ENCODE peak calls at places on chromosomes 6 and 20, in four cellular contexts. Q is A549, X is heart right ventricle, P is tibial artery. W is an unnamed sample.

GRCh38 chr20:46367967-46368901 is 38.2 kb downstream of the ELMO2 start:
- DNase-seq in P (no peak), X (no peak), Q (no peak), W (no peak)

GRCh38 chr20:50886184-50886790 is 45.0 kb downstream of the ADNP start:
- DNase-seq in X (no peak), Q (no peak), P (peak; percentile 4), W (no peak)

GRCh38 chr6:146027586-146028249 is 1.1 kb upstream of the GRM1 start:
- DNase-seq in Q (no peak), P (no peak), X (no peak), W (no peak)

GRCh38 chr20:41956316-41957050 is 338.3 kb upstream of the CHD6 start:
- DNase-seq in X (no peak), Q (no peak), P (no peak), W (no peak)

GRCh38 chr20:1646975-1647431 is 10.6 kb downstream of the SIRPG start:
- DNase-seq in X (no peak), Q (no peak), P (no peak), W (no peak)

GRCh38 chr6:80165143-80165542 is 58.7 kb downstream of the BCKDHB start:
- DNase-seq in P (no peak), Q (no peak), X (no peak), W (no peak)

GRCh38 chr6:11532097-11532496 is 5.5 kb upstream of the TMEM170B start:
- DNase-seq in X (no peak), Q (no peak), P (no peak), W (no peak)

GRCh38 chr6:131756039-131756438 is 45.2 kb upstream of the CTAGE9 start:
- DNase-seq in X (no peak), Q (no peak), P (no peak), W (no peak)

GRCh38 chr6:53311586-53311935 is 37.2 kb downstream of the ELOVL5 start:
- DNase-seq in Q (no peak), P (no peak), X (no peak), W (no peak)

GRCh38 chr6:19024737-19025136 is 637.6 kb downstream of the RNF144B start:
- DNase-seq in P (no peak), Q (peak; percentile 0), X (no peak), W (no peak)

GRCh38 chr6:128599036-128599435 is 78.6 kb upstream of the PTPRK start:
- DNase-seq in P (no peak), X (no peak), Q (no peak), W (no peak)

GRCh38 chr20:10784337-10785183 is 110.8 kb upstream of the JAG1 start:
- DNase-seq in Q (no peak), X (no peak), P (no peak), W (no peak)

GRCh38 chr20:47102629-47103028 is 208.0 kb downstream of the EYA2 start:
- DNase-seq in P (no peak), X (no peak), Q (no peak), W (peak; percentile 29)

GRCh38 chr20:41242807-41243206 is 74.7 kb downstream of the ZHX3 start:
- DNase-seq in Q (no peak), P (no peak), X (no peak), W (no peak)

GRCh38 chr6:140644017-140644416 is 1269.6 kb upstream of the CITED2 start:
- DNase-seq in Q (no peak), P (no peak), X (no peak), W (no peak)
- H3K9me3 ChIP-seq in Q (peaks cover 4% of the 10 kb centered on the region), P (peaks cover 2% of the 10 kb centered on the region), X (no peaks in the 10 kb centered on the region), W (no peaks in the 10 kb centered on the region)

GRCh38 chr6:119349041-119349340 is 570 bp downstream of the MAN1A1 start:
- DNase-seq in X (no peak), Q (no peak), P (no peak), W (no peak)
- H3K4me1 ChIP-seq in X (peaks cover 24% of the 10 kb centered on the region), Q (peaks cover 17% of the 10 kb centered on the region), P (peaks cover 65% of the 10 kb centered on the region), W (no peaks in the 10 kb centered on the region)

GRCh38 chr6:45898941-45899682 is 116.5 kb downstream of the CLIC5 start:
- DNase-seq in P (no peak), Q (no peak), X (no peak), W (no peak)

GRCh38 chr6:45900808-45901752 is 114.6 kb downstream of the CLIC5 start:
- DNase-seq in Q (no peak), X (no peak), P (peak; percentile 54), W (no peak)

GRCh38 chr6:45901777-45902650 is 113.6 kb downstream of the CLIC5 start:
- DNase-seq in P (no peak), X (no peak), Q (no peak), W (no peak)

GRCh38 chr6:45896783-45897441 is 118.7 kb downstream of the CLIC5 start:
- DNase-seq in X (no peak), Q (no peak), P (peak; percentile 38), W (no peak)

DNA sequence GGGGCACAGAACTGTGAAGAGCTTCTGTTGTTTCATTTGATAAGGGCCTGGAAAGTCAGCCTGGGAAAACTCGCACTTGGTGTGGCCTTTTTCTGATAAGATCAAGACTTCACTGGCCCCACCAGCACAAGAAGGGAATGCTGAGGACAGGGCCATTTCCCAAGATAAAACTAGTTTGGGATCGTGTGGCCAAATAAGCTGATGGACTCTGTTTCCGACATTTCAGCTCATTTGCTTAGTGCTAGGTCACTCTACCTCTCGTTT is 116.0 kb downstream of the CLIC5 start:
- DNase-seq in Q (no peak), X (no peak), P (no peak), W (no peak)
- H3K27ac ChIP-seq in Q (no peak overlapping the region), X (no peak overlapping the region), P (no peak overlapping the region), W (no peak overlapping the region)

GRCh38 chr20:31274441-31274840 is 17.0 kb downstream of the DEFB115 start:
- DNase-seq in X (no peak), Q (no peak), P (no peak), W (no peak)
- H3K9me3 ChIP-seq in X (peaks cover 8% of the 10 kb centered on the region), Q (no peaks in the 10 kb centered on the region), P (peaks cover 5% of the 10 kb centered on the region), W (peaks cover 48% of the 10 kb centered on the region)

W was measured in heart left ventricle.